ENCODE peak calls at places on chromosomes 1 and 21, in eight cellular contexts. X is stimulated activated naive CD4-positive, alpha-beta T cell treated with Interleukin-2 at 50 U/mL for 16 hours; V is stimulated activated CD8-positive, alpha-beta memory T cell treated with anti-CD3 and anti-CD28 coated beads, Interleukin-4, amount 100 ng/mL, for 4 hours; T is activated naive CD4-positive, alpha-beta T cell treated with anti-CD3 and anti-CD28 coated beads, Interleukin-2, amount 10 ng/mL, durations not matched to agents 7 days and 5 days; Z is GM19239; B is substantia nigra; P is lower leg skin; I is choroid plexus epithelial cell. E is an unnamed sample.

GRCh38 chr1:76463278-76463677 is 388.7 kb downstream of the ST6GALNAC3 start:
- DNase-seq in X (no peak), V (no peak), T (no peak), Z (no peak), B (no peak), P (no peak), I (no peak), E (no peak)

GRCh38 chr1:192439373-192440025 is 122.7 kb downstream of the RGS21 start:
- DNase-seq in X (no peak), V (no peak), T (no peak), Z (no peak), B (no peak), P (no peak), I (peak), E (peak)

GRCh38 chr1:220235462-220235861 is 36.8 kb downstream of the RAB3GAP2 start:
- DNase-seq in X (no peak), V (no peak), T (no peak), Z (no peak), B (no peak), P (no peak), I (no peak), E (peak)

GRCh38 chr1:156948708-156949107 is 28.3 kb downstream of the LRRC71 start:
- DNase-seq in X (no peak), V (no peak), T (no peak), Z (no peak), B (no peak), P (no peak), I (no peak), E (no peak)

GRCh38 chr1:109161836-109162606 is 48.1 kb downstream of the ELAPOR1 start:
- DNase-seq in X (no peak), V (no peak), T (peak), Z (no peak), B (no peak), P (no peak), I (peak), E (peak)

GRCh38 chr21:46498335-46499050 is 39.8 kb downstream of the DIP2A start:
- DNase-seq in X (no peak), V (no peak), T (no peak), Z (no peak), B (no peak), P (no peak), I (peak), E (peak)

GRCh38 chr21:42654179-42654912 is 925 bp downstream of the PDE9A start:
- DNase-seq in X (no peak), V (no peak), T (peak), Z (peak), B (peak), P (no peak), I (no peak), E (no peak)

GRCh38 chr1:212722270-212722945 is 22.8 kb upstream of the BATF3 start:
- DNase-seq in X (no peak), V (no peak), T (no peak), Z (no peak), B (no peak), P (no peak), I (no peak), E (no peak)

GRCh38 chr1:27517907-27518718 is 28.1 kb upstream of the WASF2 start:
- DNase-seq in X (no peak), V (no peak), T (no peak), Z (no peak), B (no peak), P (no peak), I (no peak), E (no peak)

GRCh38 chr1:32992489-32993214 is 28.0 kb upstream of the RNF19B start:
- DNase-seq in X (peak), V (peak), T (peak), Z (peak), B (peak), P (peak), I (peak), E (peak)

GRCh38 chr1:8122160-8122476 is 96.0 kb upstream of the ERRFI1 start:
- DNase-seq in X (no peak), V (no peak), T (no peak), Z (no peak), B (no peak), P (no peak), I (peak), E (peak)

GRCh38 chr1:201219481-201220387 is 29.1 kb downstream of the IGFN1 start:
- DNase-seq in X (no peak), V (no peak), T (peak), Z (no peak), B (no peak), P (peak), I (no peak), E (no peak)

GRCh38 chr1:237713886-237714285 is 176.8 kb downstream of the ZP4 start:
- DNase-seq in X (no peak), V (no peak), T (no peak), Z (no peak), B (no peak), P (no peak), I (no peak), E (peak)

GRCh38 chr1:62912028-62912638 is 128.2 kb downstream of the ATG4C start:
- DNase-seq in X (no peak), V (no peak), T (no peak), Z (peak), B (no peak), P (no peak), I (peak), E (peak)

GRCh38 chr1:72357411-72357810 is 75.1 kb upstream of the NEGR1 start:
- DNase-seq in X (no peak), V (no peak), T (no peak), Z (no peak), B (no peak), P (no peak), I (peak), E (peak)

GRCh38 chr1:35175067-35176001 is 17.6 kb downstream of the SFPQ start:
- DNase-seq in X (no peak), V (no peak), T (no peak), Z (no peak), B (no peak), P (no peak), I (no peak), E (no peak)

GRCh38 chr1:60376196-60376595 is 302.6 kb upstream of the C1orf87 start:
- DNase-seq in X (no peak), V (no peak), T (no peak), Z (no peak), B (no peak), P (no peak), I (no peak), E (no peak)

GRCh38 chr1:245099401-245099800 is 55.4 kb upstream of the KIF26B start:
- DNase-seq in X (no peak), V (no peak), T (no peak), Z (no peak), B (peak), P (no peak), I (no peak), E (no peak)

E was measured in IMR-90.